ENCODE peak calls at places on chromosomes 4 and X, in five cellular contexts. B, P, O, Y and N are unnamed samples.

GRCh38 chr4:22969314-22969896 is 276.7 kb downstream of the GBA3 start:
- DNase-seq in Y (no peak), O (peak), B (no peak), P (no peak), N (peak)

GRCh38 chr4:93467484-93468155 is 360.9 kb upstream of the ATOH1 start:
- DNase-seq in P (peak), O (no peak), B (no peak), Y (no peak), N (no peak)

GRCh38 chr4:186685744-186686143 is 37.9 kb downstream of the FAT1 start:
- DNase-seq in O (peak), P (peak), Y (no peak), B (peak), N (no peak)

GRCh38 chrX:151828434-151829080 is 84.1 kb upstream of the MAGEA4 start:
- DNase-seq in O (peak), P (no peak), B (no peak), Y (no peak), N (no peak)

GRCh38 chr4:138910914-138911336 is 104.7 kb upstream of the NOCT start:
- DNase-seq in B (peak), O (peak), P (peak), Y (no peak), N (no peak)

GRCh38 chr4:80367737-80368136 is 32.2 kb downstream of the CFAP299 start:
- DNase-seq in Y (no peak), O (peak), P (no peak), B (no peak), N (no peak)

GRCh38 chrX:2928127-2928582 is 984 bp downstream of the ARSD start:
- DNase-seq in B (no peak), Y (no peak), O (peak), P (peak), N (peak)

GRCh38 chr4:42750831-42751230 is 93.9 kb upstream of the ATP8A1 start:
- DNase-seq in P (no peak), Y (no peak), O (no peak), B (no peak), N (no peak)

GRCh38 chr4:46387956-46388355 is 2.0 kb downstream of the GABRA2 start:
- DNase-seq in P (no peak), Y (no peak), B (peak), O (no peak), N (no peak)

GRCh38 chr4:174396599-174396998 is 112.9 kb downstream of the CEP44 start:
- DNase-seq in P (no peak), O (no peak), B (no peak), Y (no peak), N (no peak)

GRCh38 chr4:3706111-3706511 is 60.1 kb upstream of the ADRA2C start:
- DNase-seq in O (no peak), Y (no peak), B (no peak), P (no peak), N (no peak)

GRCh38 chrX:68183612-68184214 is 249.6 kb downstream of the OPHN1 start:
- DNase-seq in P (peak), B (peak), O (peak), Y (no peak), N (no peak)

GRCh38 chrX:23727206-23727605 is 15.9 kb downstream of the ACOT9 start:
- DNase-seq in Y (no peak), B (no peak), P (no peak), O (no peak), N (no peak)

GRCh38 chrX:19560611-19561010 is 45.3 kb upstream of the MAP3K15 start:
- DNase-seq in O (no peak), B (no peak), P (no peak), Y (no peak), N (no peak)

GRCh38 chr4:15547392-15547791 is 77.7 kb downstream of the CC2D2A start:
- DNase-seq in B (no peak), Y (no peak), P (no peak), O (no peak), N (no peak)

GRCh38 chr4:39324446-39324845 is 41.7 kb downstream of the RFC1 start:
- DNase-seq in Y (no peak), P (peak), O (no peak), B (no peak), N (no peak)

GRCh38 chrX:24728530-24728929 is 34.8 kb downstream of the POLA1 start:
- DNase-seq in B (no peak), O (no peak), P (no peak), Y (no peak), N (no peak)

GRCh38 chr4:148026022-148026421 is 294.1 kb downstream of the ARHGAP10 start:
- DNase-seq in P (peak), Y (no peak), B (peak), O (peak), N (peak)

GRCh38 chrX:9885150-9885549 is 82.0 kb upstream of the CLDN34 start:
- DNase-seq in B (peak), O (peak), P (peak), Y (peak), N (peak)

GRCh38 chrX:39149761-39150160 is 348.5 kb downstream of the MID1IP1 start:
- DNase-seq in O (peak), B (peak), Y (peak), P (peak), N (no peak)

GRCh38 chrX:22395372-22395771 is 122.7 kb downstream of the CBLL2 start:
- DNase-seq in B (peak), O (peak), Y (no peak), P (no peak), N (no peak)

GRCh38 chr4:179485781-179486180 is 2043.5 kb upstream of the AGA start:
- DNase-seq in B (no peak), Y (no peak), P (no peak), O (no peak), N (no peak)

GRCh38 chr4:163484906-163485305 is 9.6 kb upstream of the TMA16 start:
- DNase-seq in Y (peak), P (peak), B (peak), O (peak), N (peak)

GRCh38 chr4:156197216-156197615 is 243.6 kb upstream of the CTSO start:
- DNase-seq in B (no peak), P (no peak), O (no peak), Y (no peak), N (peak)

GRCh38 chrX:99353412-99353811 is 1056.7 kb downstream of the PCDH19 start:
- DNase-seq in Y (no peak), B (no peak), O (no peak), P (no peak), N (no peak)

GRCh38 chrX:65635371-65635770 is 32.1 kb upstream of the MSN start:
- DNase-seq in P (no peak), O (peak), B (no peak), Y (no peak), N (no peak)

GRCh38 chr4:111937368-111937767 is 207.9 kb upstream of the FAM241A start:
- DNase-seq in P (peak), B (peak), O (peak), Y (no peak), N (no peak)

GRCh38 chrX:55731826-55732225 is 14.3 kb downstream of the RRAGB start:
- DNase-seq in B (no peak), P (no peak), O (no peak), Y (no peak), N (no peak)

DNA sequence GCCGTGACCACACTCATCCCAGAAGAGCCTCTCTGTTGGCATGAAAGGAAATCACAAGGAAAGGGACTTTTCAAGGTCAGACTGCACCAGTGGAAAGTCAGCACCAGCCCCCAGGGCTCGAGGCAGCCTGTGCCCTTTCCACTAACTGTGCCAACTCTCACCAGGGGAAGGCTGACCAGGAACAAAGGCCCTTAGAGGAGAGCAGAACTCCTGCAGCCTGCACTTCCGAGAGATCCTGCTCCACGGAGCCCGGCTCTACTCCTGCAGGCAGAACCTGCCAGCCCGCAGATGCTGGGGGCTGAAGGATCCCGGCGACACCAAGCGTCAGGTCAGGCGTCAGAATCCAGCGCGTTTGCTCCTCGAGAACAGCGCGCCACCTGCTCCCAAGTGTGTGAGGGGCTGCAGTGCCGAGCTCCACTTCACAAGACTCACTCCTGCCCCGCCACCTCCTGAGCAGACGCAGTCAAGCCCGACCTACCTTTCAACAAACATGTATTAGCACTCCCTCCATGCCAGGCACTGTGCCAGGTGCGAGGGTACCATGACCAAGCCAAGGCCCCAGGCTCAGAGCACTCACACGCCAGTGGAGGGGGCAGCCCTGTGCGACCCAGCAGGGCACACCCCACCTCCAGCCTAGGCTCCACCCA is 13.6 kb upstream of the HELT start:
- DNase-seq in O (no peak), Y (no peak), B (no peak), P (peak), N (no peak)
- H3K4me2 ChIP-seq in O (peak), Y (peak), B (peak), P (peak), N (peak)

GRCh38 chrX:144592036-144592435 is 655.3 kb upstream of the SPANXN1 start:
- DNase-seq in Y (no peak), O (no peak), P (no peak), B (no peak), N (no peak)
- H3K4me2 ChIP-seq in Y (no peak), O (no peak), P (no peak), B (no peak), N (no peak)

GRCh38 chr4:176320340-176320975 is 692 bp downstream of the SPCS3 start:
- DNase-seq in Y (peak), P (peak), O (peak), B (peak), N (peak)

GRCh38 chr4:176319704-176320339 is at the start of gene SPCS3:
- DNase-seq in P (peak), Y (peak), B (peak), O (peak), N (peak)

GRCh38 chr4:176321589-176321988 is 1.8 kb downstream of the SPCS3 start:
- DNase-seq in B (no peak), O (no peak), Y (no peak), P (no peak), N (no peak)

GRCh38 chr4:176320976-176321361 is 1.2 kb downstream of the SPCS3 start:
- DNase-seq in P (no peak), Y (no peak), B (peak), O (peak), N (peak)

GRCh38 chr4:176323511-176324160 is 3.9 kb downstream of the SPCS3 start:
- DNase-seq in Y (no peak), B (no peak), P (no peak), O (peak), N (no peak)
- H3K4me2 ChIP-seq in Y (peak), B (no peak), P (no peak), O (peak), N (peak)

DNA sequence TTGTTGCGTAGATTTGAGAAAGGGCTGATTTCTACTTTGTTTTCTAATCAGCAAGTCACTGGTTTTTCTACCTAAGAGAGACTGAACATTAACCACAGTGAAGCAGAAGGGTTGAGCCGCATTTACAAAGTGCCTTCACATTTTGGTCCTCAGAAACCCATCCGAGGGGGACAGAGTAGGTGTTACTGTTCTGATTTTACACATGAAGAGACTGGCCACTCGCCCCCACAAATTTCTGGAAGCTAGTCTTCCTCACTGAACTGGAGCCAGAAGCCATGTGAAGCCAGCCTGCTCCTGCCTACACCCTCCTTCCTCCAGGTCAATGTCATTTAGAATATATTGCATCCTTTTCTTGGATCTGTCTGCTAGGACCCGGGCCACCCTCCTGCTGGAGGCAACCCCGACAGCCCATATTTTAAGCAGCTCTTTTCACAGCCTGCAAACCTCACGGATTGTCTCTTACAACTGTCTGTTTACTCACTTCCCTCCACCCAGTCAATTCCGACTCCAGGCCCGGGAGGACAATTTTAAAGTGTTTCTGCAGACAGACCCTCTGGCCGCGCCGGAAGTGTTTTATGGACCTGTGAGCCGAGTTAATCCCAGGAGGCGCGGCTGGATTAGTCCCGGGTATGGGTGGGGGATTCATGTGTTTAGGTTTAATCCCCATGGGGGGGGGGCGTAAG is 73.2 kb upstream of the BCOR start:
- DNase-seq in Y (peak), O (peak), B (peak), P (peak), N (peak)
- H3K4me2 ChIP-seq in Y (peak), O (peak), B (peak), P (no peak), N (peak)

GRCh38 chr4:2067446-2068197 is 8.5 kb downstream of the NAT8L start:
- DNase-seq in B (no peak), P (no peak), Y (no peak), O (no peak), N (peak)

GRCh38 chr4:2065106-2065930 is 6.2 kb downstream of the NAT8L start:
- DNase-seq in P (no peak), Y (no peak), O (no peak), B (no peak), N (peak)

GRCh38 chr4:2066011-2066551 is 7.0 kb downstream of the NAT8L start:
- DNase-seq in Y (no peak), P (no peak), O (no peak), B (no peak), N (peak)

GRCh38 chr4:2068198-2068470 is 9.0 kb downstream of the NAT8L start:
- DNase-seq in Y (no peak), P (no peak), B (no peak), O (no peak), N (peak)

DNA sequence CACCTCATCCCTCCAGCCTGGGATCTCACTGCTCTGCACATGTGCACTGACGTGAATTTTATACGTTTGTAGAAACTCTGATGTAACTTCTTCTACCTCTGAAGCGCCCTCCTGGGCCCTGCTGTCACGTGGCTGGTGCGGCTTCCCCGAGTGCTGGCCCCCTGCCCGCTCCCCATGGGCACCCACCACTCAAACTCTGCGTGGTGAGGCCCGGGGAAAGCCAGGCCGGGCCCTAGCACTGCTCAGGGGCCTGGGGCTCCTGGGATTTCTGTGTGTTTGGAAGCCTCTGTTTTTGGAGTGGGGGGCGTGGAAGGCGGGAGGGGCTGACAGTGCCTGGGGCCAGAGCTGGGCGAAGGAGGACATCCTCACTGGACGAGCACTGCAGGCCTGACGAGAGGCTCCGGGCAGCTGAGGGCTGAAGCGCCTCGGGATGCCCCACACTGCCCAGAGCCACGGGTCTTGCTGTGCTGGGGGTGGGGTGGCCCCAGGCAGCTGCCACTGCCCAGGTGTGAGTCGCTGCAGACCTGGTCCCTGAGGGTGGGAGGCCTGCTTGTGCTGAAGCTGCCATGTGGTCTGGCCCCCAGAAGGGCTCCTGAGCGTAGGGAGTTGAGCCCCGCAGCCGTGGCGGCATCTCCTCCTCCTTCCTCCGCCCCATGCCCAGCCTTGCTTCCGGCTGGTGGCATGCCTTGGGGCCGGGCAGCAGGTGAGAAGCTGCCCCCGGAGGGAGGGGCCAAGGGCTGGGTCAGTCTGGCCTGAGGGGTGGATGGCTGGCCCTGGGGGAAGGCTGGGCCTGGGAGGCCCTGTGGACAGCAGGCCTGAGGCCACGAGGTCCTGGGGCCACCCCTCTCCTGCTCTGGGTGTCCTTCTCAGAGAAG is 7.7 kb downstream of the NAT8L start:
- DNase-seq in P (no peak), Y (no peak), B (no peak), O (no peak), N (peak)
- H3K4me2 ChIP-seq in P (no peak), Y (no peak), B (no peak), O (no peak), N (no peak)

GRCh38 chr4:153450545-153450917 is 15.6 kb upstream of the TMEM131L start:
- DNase-seq in O (no peak), P (no peak), Y (no peak), B (no peak), N (no peak)
- H3K4me2 ChIP-seq in O (no peak), P (no peak), Y (peak), B (no peak), N (no peak)

GRCh38 chr4:108035691-108036090 is 46.0 kb downstream of the HADH start:
- DNase-seq in O (no peak), B (no peak), Y (peak), P (no peak), N (no peak)
- H3K4me2 ChIP-seq in O (no peak), B (no peak), Y (peak), P (no peak), N (no peak)

DNA sequence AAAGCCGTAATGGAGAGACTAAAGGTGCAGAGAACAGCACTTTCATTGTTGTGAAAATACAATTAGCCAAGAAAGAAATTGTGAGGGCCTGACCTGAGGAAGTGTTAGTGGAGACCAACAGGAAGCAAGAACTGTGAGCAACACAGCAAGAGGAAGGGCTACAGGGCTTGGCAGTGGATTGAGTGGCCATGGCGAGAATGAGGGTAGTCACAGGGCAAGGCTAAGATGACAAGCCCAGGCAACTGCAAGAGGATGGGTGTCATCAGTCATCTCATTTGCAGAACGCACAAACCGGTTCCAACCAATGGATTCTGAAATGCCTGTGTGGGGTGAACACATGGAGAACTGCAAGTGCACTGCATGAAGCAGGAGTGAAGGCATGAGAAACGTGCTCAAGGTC is 3.6 kb downstream of the SLC10A6 start:
- DNase-seq in Y (no peak), O (no peak), P (no peak), B (no peak), N (no peak)
- H3K4me2 ChIP-seq in Y (no peak), O (no peak), P (no peak), B (no peak), N (no peak)